ENCODE peak calls at places on chromosomes 11 and 22, in eight cellular contexts. V, P, D, U, I, O, Q and L are unnamed samples.

GRCh38 chr22:25176175-25176574 is 23.5 kb upstream of the CRYBB3 start:
- DNase-seq in O (no peak), U (no peak), D (no peak), Q (no peak), V (no peak), P (no peak), I (no peak), L (no peak)

GRCh38 chr11:12143461-12144258 is 33.3 kb downstream of the MICAL2 start:
- DNase-seq in I (no peak), U (no peak), V (no peak), P (peak; percentile 65), O (peak; percentile 13), Q (peak; percentile 48), D (no peak), L (no peak)

GRCh38 chr11:86335131-86335768 is 33.2 kb downstream of the HIKESHI start:
- DNase-seq in P (no peak), D (no peak), O (no peak), U (no peak), V (no peak), Q (no peak), I (no peak), L (no peak)

GRCh38 chr11:680970-681369 is 14.1 kb downstream of the DEAF1 start:
- DNase-seq in P (no peak), D (no peak), Q (no peak), V (no peak), I (no peak), O (no peak), U (no peak), L (no peak)

GRCh38 chr11:133896642-133897330 is 51.5 kb upstream of the SPATA19 start:
- DNase-seq in D (no peak), V (no peak), P (no peak), Q (peak; percentile 34), U (peak; percentile 5), I (no peak), O (no peak), L (no peak)

GRCh38 chr22:29002603-29003002 is 59.0 kb downstream of the C22orf31 start:
- DNase-seq in I (no peak), O (no peak), D (no peak), V (no peak), Q (no peak), P (no peak), U (no peak), L (no peak)

GRCh38 chr11:13051257-13051656 is 42.1 kb downstream of the RASSF10 start:
- DNase-seq in Q (no peak), U (no peak), I (no peak), O (peak; percentile 23), V (no peak), P (no peak), D (no peak), L (no peak)

GRCh38 chr11:122656631-122657101 is 1.1 kb downstream of the UBASH3B start:
- DNase-seq in P (peak; percentile 30), Q (no peak), V (peak; percentile 52), D (no peak), I (peak; percentile 32), O (peak; percentile 43), U (peak; percentile 42), L (peak; percentile 61)

GRCh38 chr22:44819966-44820631 is 67.7 kb downstream of the ARHGAP8 start:
- DNase-seq in Q (no peak), D (no peak), I (no peak), O (no peak), P (no peak), U (no peak), V (no peak), L (no peak)

GRCh38 chr11:134050541-134051383 is 18.1 kb upstream of the JAM3 start:
- DNase-seq in I (peak; percentile 62), D (peak; percentile 65), V (peak; percentile 68), U (peak; percentile 91), Q (peak; percentile 86), P (peak; percentile 80), O (peak; percentile 33), L (peak; percentile 82)

GRCh38 chr22:41267958-41268357 is 18.0 kb downstream of the RANGAP1 start:
- DNase-seq in D (no peak), O (no peak), P (no peak), Q (no peak), V (no peak), U (no peak), I (no peak), L (no peak)

GRCh38 chr11:9176550-9176949 is 85.2 kb upstream of the SCUBE2 start:
- DNase-seq in D (no peak), I (no peak), U (no peak), O (no peak), P (no peak), Q (no peak), V (no peak), L (no peak)

GRCh38 chr11:11483622-11484021 is 130.6 kb upstream of the CSNK2A3 start:
- DNase-seq in Q (no peak), P (no peak), U (no peak), D (no peak), V (no peak), O (no peak), I (no peak), L (no peak)

GRCh38 chr11:24779791-24780190 is 282.9 kb downstream of the LUZP2 start:
- DNase-seq in O (no peak), V (no peak), D (no peak), Q (no peak), U (peak; percentile 25), P (no peak), I (no peak), L (no peak)

GRCh38 chr11:3810446-3810845 is 2.1 kb downstream of the PGAP2 start:
- DNase-seq in Q (no peak), O (no peak), V (no peak), P (no peak), D (no peak), I (no peak), U (no peak), L (no peak)

GRCh38 chr11:3820971-3821370 is 12.6 kb downstream of the PGAP2 start:
- DNase-seq in D (no peak), V (no peak), O (no peak), I (no peak), Q (no peak), U (no peak), P (no peak), L (no peak)

GRCh38 chr11:3816673-3817072 is 8.3 kb downstream of the PGAP2 start:
- DNase-seq in D (no peak), U (no peak), Q (no peak), O (no peak), I (no peak), V (no peak), P (no peak), L (no peak)

GRCh38 chr11:3810951-3811350 is 2.6 kb downstream of the PGAP2 start:
- DNase-seq in Q (no peak), O (no peak), D (no peak), V (no peak), P (no peak), I (no peak), U (no peak), L (no peak)

DNA sequence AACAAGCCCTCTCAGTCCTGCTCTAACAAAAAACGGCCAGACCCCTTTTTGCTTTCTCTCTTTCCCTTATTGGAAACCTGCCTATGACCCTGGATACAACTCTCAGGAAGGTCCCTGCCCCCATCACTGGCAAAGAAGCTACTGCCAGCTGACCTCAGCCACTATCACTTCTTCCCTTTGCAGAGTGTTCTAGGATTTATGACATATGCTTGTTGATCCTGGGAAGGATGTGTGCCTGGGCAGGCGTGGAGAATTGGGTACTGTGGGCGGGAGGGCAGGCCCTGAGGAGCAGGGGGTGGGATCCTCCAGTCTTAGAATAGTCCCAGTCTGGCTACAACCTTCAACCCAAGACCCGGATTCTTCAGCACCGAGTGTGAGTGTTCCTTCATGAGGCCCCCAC is 7.5 kb downstream of the PGAP2 start:
- DNase-seq in D (no peak), O (no peak), P (no peak), I (no peak), U (no peak), V (no peak), Q (no peak), L (no peak)
- H3K4me1 ChIP-seq in D (peaks cover 13% of the 10 kb centered on the region), O (no peaks in the 10 kb centered on the region), P (no peaks in the 10 kb centered on the region), I (no peaks in the 10 kb centered on the region), U (peaks cover 5% of the 10 kb centered on the region), V (no peaks in the 10 kb centered on the region), Q (peaks cover 6% of the 10 kb centered on the region), L (no peaks in the 10 kb centered on the region)

DNA sequence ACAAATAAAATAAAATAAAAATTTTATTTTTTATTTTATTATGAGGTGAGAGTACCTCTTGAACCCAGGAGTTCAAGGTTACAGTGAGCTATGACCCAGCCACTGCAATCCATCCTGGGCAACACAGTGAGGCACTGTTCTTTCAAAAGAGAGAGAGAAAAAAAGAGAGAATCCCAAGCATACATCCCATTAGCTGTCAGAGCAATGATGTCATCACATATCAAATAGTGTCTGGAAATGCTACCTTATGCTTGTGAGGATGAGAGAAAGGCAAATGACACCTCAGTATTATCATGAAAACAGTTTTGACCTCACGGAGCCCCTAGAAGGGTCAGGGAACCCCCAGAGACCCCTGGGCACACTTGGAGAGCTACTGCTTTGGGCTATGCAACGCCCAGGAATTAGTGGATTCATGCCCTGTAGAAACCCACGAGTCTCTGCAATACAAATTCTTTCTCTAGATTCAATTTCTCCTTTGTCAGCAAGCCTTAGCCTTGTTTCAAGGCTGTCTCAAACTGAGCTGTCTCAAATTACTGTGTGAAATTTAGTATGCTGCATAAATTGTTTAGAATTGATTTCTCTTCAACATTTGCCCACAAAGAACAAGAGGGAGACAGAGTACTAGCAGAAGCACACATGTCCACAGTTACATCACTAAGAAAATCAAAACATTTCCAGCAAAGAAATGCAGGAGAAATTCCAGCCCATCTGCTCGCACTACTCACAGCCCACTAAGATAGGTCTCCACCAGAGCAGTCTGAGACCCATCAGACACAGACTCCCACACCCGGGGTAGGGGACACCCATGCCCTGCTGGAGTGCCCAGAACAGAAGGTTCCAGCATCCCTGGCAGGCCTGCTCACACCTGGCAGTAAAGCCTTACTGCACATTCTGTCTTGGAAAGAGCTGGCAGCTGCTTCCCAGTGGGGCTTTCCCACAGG is 18.1 kb downstream of the DGCR2 start:
- DNase-seq in Q (peak; percentile 1), U (no peak), I (no peak), D (no peak), O (no peak), V (no peak), P (no peak), L (no peak)
- H3K4me1 ChIP-seq in Q (peaks cover 37% of the 10 kb centered on the region), U (peaks cover 10% of the 10 kb centered on the region), I (peaks cover 3% of the 10 kb centered on the region), D (peaks cover 10% of the 10 kb centered on the region), O (peaks cover 5% of the 10 kb centered on the region), V (peaks cover 36% of the 10 kb centered on the region), P (peaks cover 15% of the 10 kb centered on the region), L (peaks cover 19% of the 10 kb centered on the region)

DNA sequence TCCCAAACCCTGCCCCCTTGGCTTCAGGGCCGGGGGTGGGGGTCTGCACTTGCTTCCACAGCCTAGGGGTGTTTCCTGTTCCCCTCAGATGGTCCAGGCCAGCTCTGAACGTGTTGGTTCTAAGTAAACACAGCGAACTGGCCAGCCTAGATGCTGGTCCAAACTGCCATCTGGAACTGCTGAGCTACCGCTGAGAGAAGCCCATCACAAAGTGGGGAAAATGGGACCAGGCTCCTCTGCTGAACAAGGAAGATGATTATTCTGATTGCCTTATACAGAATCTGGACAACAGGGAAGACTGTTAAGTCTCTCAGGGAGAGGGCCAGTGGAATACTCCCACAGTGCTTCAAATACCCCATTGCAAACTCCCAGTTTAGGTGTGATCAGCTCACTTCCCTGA is 23.5 kb upstream of the YPEL1 start:
- DNase-seq in U (no peak), V (no peak), Q (no peak), I (no peak), P (no peak), O (no peak), D (no peak), L (no peak)
- H3K4me1 ChIP-seq in U (peaks cover 16% of the 10 kb centered on the region), V (peaks cover 45% of the 10 kb centered on the region), Q (peaks cover 12% of the 10 kb centered on the region), I (peaks cover 8% of the 10 kb centered on the region), P (no peaks in the 10 kb centered on the region), O (no peaks in the 10 kb centered on the region), D (peaks cover 2% of the 10 kb centered on the region), L (no peaks in the 10 kb centered on the region)

GRCh38 chr11:70054020-70054419 is 24.1 kb upstream of the ANO1 start:
- DNase-seq in O (no peak), V (no peak), U (no peak), D (no peak), P (no peak), I (no peak), Q (no peak), L (no peak)
- H3K4me1 ChIP-seq in O (no peaks in the 10 kb centered on the region), V (no peaks in the 10 kb centered on the region), U (no peaks in the 10 kb centered on the region), D (no peaks in the 10 kb centered on the region), P (no peaks in the 10 kb centered on the region), I (no peaks in the 10 kb centered on the region), Q (no peaks in the 10 kb centered on the region), L (no peaks in the 10 kb centered on the region)